ENCODE peak calls at places on chromosomes 13 and 19, in seven cellular contexts. U is trophoblast cell, Y is IMR-90, K is mesenchymal stem cell, Z is mesendoderm, P is H9, Q is H1. L is an unnamed sample. For H3K4me1 and H3K79me1, the result is how much of the 10 kb centered on the place peaks cover.

GRCh38 chr13:106762711-106763110 is 194.8 kb upstream of the ARGLU1 start:
- DNase-seq in Y (no peak), Q (no peak), P (no peak), Z (no peak), K (no peak), U (peak), L (no peak)

GRCh38 chr13:46071590-46072249 is 19.2 kb upstream of the ZC3H13 start:
- DNase-seq in Z (peak), P (peak), U (no peak), Q (no peak), Y (no peak), K (no peak), L (no peak)

GRCh38 chr19:35995655-35995993 is 636 bp downstream of the SDHAF1 start:
- DNase-seq in U (peak), Z (peak), K (peak), Q (peak), Y (peak), P (peak), L (no peak)

GRCh38 chr19:48271531-48272151 is 1.8 kb downstream of the ZNF114 start:
- DNase-seq in Q (peak), U (peak), P (peak), Z (peak), K (peak), Y (peak), L (peak)

GRCh38 chr19:55580628-55581144 is at the start of gene ZNF579:
- DNase-seq in K (peak), U (peak), Q (peak), Y (peak), P (peak), Z (peak), L (peak)

GRCh38 chr13:30870049-30870884 is 35.8 kb upstream of the MEDAG start:
- DNase-seq in K (peak), U (peak), Z (peak), P (peak), Y (peak), Q (peak), L (peak)

GRCh38 chr19:5536337-5536894 is 31.3 kb downstream of the TINCR start:
- DNase-seq in U (peak), Z (peak), P (peak), K (peak), Y (peak), Q (peak), L (peak)

GRCh38 chr13:109213714-109214113 is 572.7 kb downstream of the IRS2 start:
- DNase-seq in Q (no peak), U (no peak), P (peak), Z (no peak), Y (no peak), K (no peak), L (no peak)

GRCh38 chr19:38362076-38362945 is 12.1 kb upstream of the PSMD8 start:
- DNase-seq in U (peak), P (peak), Q (peak), Z (peak), Y (peak), K (peak), L (peak)

GRCh38 chr19:47992070-47992469 is at the start of gene BSPH1:
- DNase-seq in Q (no peak), K (no peak), Z (no peak), Y (no peak), U (no peak), P (no peak), L (no peak)

GRCh38 chr13:75869981-75870380 is 233.9 kb downstream of the LMO7 start:
- DNase-seq in Z (no peak), P (no peak), Q (no peak), K (no peak), Y (no peak), U (no peak), L (no peak)

GRCh38 chr13:60439201-60439600 is 42.2 kb downstream of the TDRD3 start:
- DNase-seq in Z (no peak), K (no peak), Q (no peak), U (no peak), P (no peak), Y (no peak), L (no peak)

GRCh38 chr19:7983995-7984837 is 21.2 kb downstream of the ELAVL1 start:
- DNase-seq in U (no peak), K (no peak), Y (no peak), Q (no peak), Z (no peak), P (no peak), L (no peak)

GRCh38 chr13:35724480-35724879 is 248.0 kb upstream of the MAB21L1 start:
- DNase-seq in Z (no peak), K (no peak), Q (no peak), U (no peak), Y (no peak), P (no peak), L (no peak)

GRCh38 chr19:3687774-3688706 is 12.2 kb downstream of the PIP5K1C start:
- DNase-seq in Y (no peak), K (no peak), Z (peak), P (peak), Q (no peak), U (peak), L (no peak)

GRCh38 chr13:34913040-34913439 is 29.0 kb upstream of the NBEA start:
- DNase-seq in U (no peak), Z (peak), K (no peak), Y (no peak), Q (peak), P (peak), L (peak)

GRCh38 chr13:23180711-23181110 is at the start of gene SGCG:
- DNase-seq in P (no peak), Q (no peak), U (no peak), Z (no peak), K (no peak), Y (no peak), L (no peak)

GRCh38 chr19:48244289-48244688 is 11.4 kb downstream of the CARD8 start:
- DNase-seq in Y (no peak), U (no peak), K (no peak), Q (no peak), P (no peak), Z (peak), L (no peak)

GRCh38 chr19:18520848-18521691 is 800 bp downstream of the ELL start:
- DNase-seq in K (peak), Y (no peak), Q (peak), P (peak), U (peak), Z (peak), L (peak)

GRCh38 chr19:17577698-17578097 is 22.2 kb downstream of the COLGALT1 start:
- DNase-seq in Z (no peak), Y (no peak), P (peak), K (no peak), U (no peak), Q (peak), L (no peak)

GRCh38 chr13:48769107-48769704 is 115.5 kb downstream of the CYSLTR2 start:
- DNase-seq in Y (peak), P (peak), K (peak), U (peak), Z (peak), Q (peak), L (peak)

GRCh38 chr13:40028446-40028845 is 373.0 kb downstream of the COG6 start:
- DNase-seq in Y (no peak), Q (no peak), U (peak), Z (no peak), K (no peak), P (no peak), L (no peak)
- H3K4me1 ChIP-seq in Y (under half), Q (under half), U (under half), Z (under half), K (under half), P (under half), L (under half)

DNA sequence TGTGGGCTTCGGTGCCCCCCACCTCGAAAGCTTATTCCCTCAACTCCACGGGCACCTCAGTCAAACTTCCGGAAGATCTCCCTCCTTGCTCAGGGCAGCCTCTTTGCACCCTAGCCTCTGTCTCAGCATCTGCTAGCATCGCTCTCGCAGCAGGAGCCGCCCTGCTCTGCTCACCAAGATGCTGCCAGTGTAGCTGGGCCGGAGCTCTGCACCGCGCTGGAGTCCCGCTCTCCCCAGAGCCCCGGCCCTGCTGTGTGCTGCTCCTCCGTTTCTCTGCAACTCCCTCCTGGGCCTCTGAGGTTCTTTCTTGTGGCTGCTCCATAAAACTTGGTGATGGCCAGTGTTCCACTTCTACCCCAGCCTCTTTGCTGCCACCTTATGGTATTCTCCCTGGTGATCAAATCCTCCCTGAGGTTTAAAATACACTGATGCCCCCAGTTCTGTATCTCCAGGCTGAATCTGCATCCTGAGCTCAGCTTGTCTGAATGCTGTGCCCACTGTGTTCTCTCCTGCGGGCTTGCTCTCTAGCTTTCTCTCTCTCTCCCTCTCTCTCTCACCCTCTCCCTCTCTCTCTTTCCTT is 198.0 kb downstream of the UQCRFS1 start:
- DNase-seq in P (peak), Q (no peak), Y (no peak), K (no peak), Z (peak), U (no peak), L (no peak)
- H3K79me1 ChIP-seq in P (under half), Q (under half), Y (under half), K (under half), Z (under half), U (under half), L (under half)

DNA sequence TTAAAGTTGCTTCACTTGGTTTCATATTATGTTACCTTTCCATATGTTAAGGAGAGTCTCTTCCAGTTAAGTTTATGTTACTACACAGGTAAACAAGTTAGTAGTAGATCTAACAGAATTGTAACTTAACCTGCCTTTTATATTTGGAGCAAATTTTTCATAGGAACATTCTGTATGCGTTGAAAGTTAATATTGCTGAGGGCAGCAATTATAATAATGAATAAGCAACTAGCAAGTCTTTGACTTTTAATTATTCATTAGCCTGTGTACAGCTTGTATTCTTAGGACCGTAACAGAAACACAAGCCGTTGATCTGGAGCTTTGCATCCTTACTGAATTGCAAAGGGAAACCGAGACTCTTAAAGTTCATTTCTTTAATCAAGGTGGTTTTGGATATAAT is 11.6 kb downstream of the SUGT1 start:
- DNase-seq in K (no peak), Q (no peak), Y (no peak), P (no peak), U (no peak), Z (no peak), L (no peak)
- H3K4me1 ChIP-seq in K (under half), Q (under half), Y (under half), P (under half), U (under half), Z (under half), L (under half)

DNA sequence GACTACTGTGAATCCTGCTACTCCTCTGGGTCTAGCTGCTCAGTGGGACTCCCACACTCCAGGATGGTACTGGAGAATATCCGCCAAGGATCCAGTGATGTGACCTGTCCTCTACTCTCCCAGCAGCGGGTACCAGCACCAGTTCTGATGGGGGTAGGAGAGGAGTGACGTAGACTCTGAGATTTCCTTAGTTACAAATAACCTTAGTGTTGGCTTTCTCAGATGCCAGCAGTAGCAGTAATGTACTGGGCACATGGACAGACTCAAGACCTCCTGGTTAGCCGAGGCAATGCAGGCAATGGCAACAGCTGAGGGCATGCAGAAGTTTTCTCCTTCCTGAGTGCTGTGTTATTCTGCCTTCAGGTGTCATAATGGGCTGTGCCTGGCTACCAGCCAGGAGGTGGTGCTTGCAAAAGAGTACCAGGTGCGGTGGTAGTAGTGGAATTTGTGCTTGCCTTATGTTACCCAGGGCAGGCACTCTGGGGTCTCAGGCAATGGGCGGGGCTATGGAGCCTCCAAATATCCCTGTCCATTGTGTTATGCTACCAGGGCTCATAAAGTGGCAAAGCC is 105.3 kb upstream of the KLF5 start:
- DNase-seq in U (peak), Z (no peak), Y (no peak), Q (no peak), K (no peak), P (no peak), L (no peak)
- H3K79me1 ChIP-seq in U (under half), Z (under half), Y (under half), Q (under half), K (under half), P (under half), L (under half)

GRCh38 chr19:37346091-37346490 is 24.8 kb upstream of the ZNF527 start:
- DNase-seq in K (no peak), U (no peak), Z (no peak), P (no peak), Y (no peak), Q (no peak), L (no peak)

GRCh38 chr19:37348060-37348459 is 22.8 kb upstream of the ZNF527 start:
- DNase-seq in Q (no peak), U (no peak), Z (no peak), Y (no peak), P (no peak), K (no peak), L (no peak)

GRCh38 chr19:37342753-37343152 is 28.1 kb upstream of the ZNF527 start:
- DNase-seq in Y (no peak), K (peak), Z (no peak), Q (no peak), P (no peak), U (no peak), L (no peak)
- H3K4me1 ChIP-seq in Y (under half), K (under half), Z (under half), Q (under half), P (under half), U (under half), L (under half)

GRCh38 chr19:49564616-49565045 is 15.7 kb downstream of the NOSIP start:
- DNase-seq in Y (no peak), P (no peak), K (no peak), U (no peak), Q (no peak), Z (no peak), L (no peak)
- H3K79me1 ChIP-seq in Y (half or more), P (under half), K (under half), U (under half), Q (under half), Z (under half), L (under half)